ENCODE peak calls at places on chromosomes 2 and 18, in six cellular contexts. M is HCT116, K is GM12891, P is endothelial cell of umbilical vein, S is K562, H is breast epithelium. T is an unnamed sample.

GRCh38 chr2:24830786-24831185 is 37.6 kb downstream of the CENPO start:
- DNase-seq in P (no peak), S (no peak), H (no peak), K (peak; percentile 5), M (no peak), T (no peak)

GRCh38 chr2:48034295-48034694 is 128.0 kb upstream of the FBXO11 start:
- DNase-seq in H (no peak), K (no peak), S (no peak), P (no peak), M (no peak), T (no peak)

GRCh38 chr18:48694295-48694694 is 155.5 kb downstream of the CTIF start:
- DNase-seq in P (no peak), H (no peak), M (no peak), S (no peak), K (no peak), T (no peak)

GRCh38 chr2:21668078-21668710 is 544.4 kb downstream of the TDRD15 start:
- DNase-seq in M (no peak), P (no peak), K (no peak), S (no peak), H (no peak), T (no peak)

GRCh38 chr18:62436636-62437519 is 85.9 kb upstream of the ZCCHC2 start:
- DNase-seq in S (no peak), P (peak; percentile 57), K (no peak), H (peak; percentile 62), M (no peak), T (peak; percentile 71)

GRCh38 chr2:172285010-172285621 is 142.3 kb upstream of the ITGA6 start:
- DNase-seq in K (no peak), M (no peak), S (no peak), P (peak; percentile 79), H (no peak), T (no peak)

GRCh38 chr18:6373187-6373586 is 41.5 kb downstream of the L3MBTL4 start:
- DNase-seq in H (peak; percentile 24), P (no peak), K (no peak), S (no peak), M (no peak), T (no peak)

GRCh38 chr2:229090231-229090630 is 180.9 kb downstream of the PID1 start:
- DNase-seq in K (no peak), S (no peak), M (no peak), P (no peak), H (no peak), T (peak; percentile 14)

GRCh38 chr2:159840620-159841019 is 42.6 kb upstream of the CD302 start:
- DNase-seq in S (no peak), M (no peak), K (no peak), H (no peak), P (no peak), T (no peak)

GRCh38 chr18:11710578-11710977 is 21.5 kb downstream of the GNAL start:
- DNase-seq in S (no peak), M (no peak), K (no peak), H (no peak), P (no peak), T (no peak)

GRCh38 chr18:11719050-11719449 is 30.0 kb downstream of the GNAL start:
- DNase-seq in P (no peak), H (no peak), K (no peak), M (no peak), S (no peak), T (no peak)

GRCh38 chr18:11714244-11714918 is 25.3 kb downstream of the GNAL start:
- DNase-seq in K (no peak), P (no peak), M (no peak), S (no peak), H (no peak), T (no peak)

GRCh38 chr18:11719621-11720020 is 30.6 kb downstream of the GNAL start:
- DNase-seq in P (no peak), H (no peak), K (no peak), M (no peak), S (no peak), T (no peak)

DNA sequence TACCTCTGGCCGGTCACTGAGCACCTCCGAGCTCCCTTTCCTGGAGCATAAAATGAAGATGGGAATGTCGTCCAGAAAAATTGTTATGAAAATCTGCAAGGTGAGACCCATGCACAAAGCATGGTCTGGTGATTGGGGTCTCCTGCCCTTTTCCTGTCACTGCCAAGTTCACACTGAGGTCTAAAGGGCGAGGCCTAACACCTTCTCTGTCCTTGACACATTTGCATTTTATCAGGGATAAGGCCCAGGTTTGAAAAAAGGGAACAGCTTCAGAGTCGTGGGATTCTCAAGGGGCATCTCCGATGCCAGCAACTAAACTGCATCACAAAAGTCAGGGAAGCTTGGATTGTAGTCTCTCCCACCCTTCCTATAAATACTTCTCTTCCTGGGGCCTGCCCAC is 24.7 kb downstream of the GNAL start:
- DNase-seq in H (no peak), M (no peak), S (no peak), P (no peak), K (no peak), T (no peak)
- TF ChIP-seq POLR2A in H (no peak), M (no peak), S (no peak), P (no peak), K (no peak), T (no peak)

GRCh38 chr2:12175323-12175722 is 428.9 kb downstream of the LPIN1 start:
- DNase-seq in K (no peak), M (no peak), S (no peak), H (no peak), P (no peak), T (no peak)

GRCh38 chr2:12180046-12180445 is 433.6 kb downstream of the LPIN1 start:
- DNase-seq in K (no peak), H (no peak), P (no peak), S (no peak), M (no peak), T (no peak)

GRCh38 chr2:12177995-12178760 is 431.7 kb downstream of the LPIN1 start:
- DNase-seq in M (no peak), H (no peak), S (peak; percentile 22), P (no peak), K (no peak), T (no peak)

GRCh38 chr2:12176621-12177020 is 430.2 kb downstream of the LPIN1 start:
- DNase-seq in M (no peak), S (no peak), H (no peak), K (no peak), P (no peak), T (no peak)

DNA sequence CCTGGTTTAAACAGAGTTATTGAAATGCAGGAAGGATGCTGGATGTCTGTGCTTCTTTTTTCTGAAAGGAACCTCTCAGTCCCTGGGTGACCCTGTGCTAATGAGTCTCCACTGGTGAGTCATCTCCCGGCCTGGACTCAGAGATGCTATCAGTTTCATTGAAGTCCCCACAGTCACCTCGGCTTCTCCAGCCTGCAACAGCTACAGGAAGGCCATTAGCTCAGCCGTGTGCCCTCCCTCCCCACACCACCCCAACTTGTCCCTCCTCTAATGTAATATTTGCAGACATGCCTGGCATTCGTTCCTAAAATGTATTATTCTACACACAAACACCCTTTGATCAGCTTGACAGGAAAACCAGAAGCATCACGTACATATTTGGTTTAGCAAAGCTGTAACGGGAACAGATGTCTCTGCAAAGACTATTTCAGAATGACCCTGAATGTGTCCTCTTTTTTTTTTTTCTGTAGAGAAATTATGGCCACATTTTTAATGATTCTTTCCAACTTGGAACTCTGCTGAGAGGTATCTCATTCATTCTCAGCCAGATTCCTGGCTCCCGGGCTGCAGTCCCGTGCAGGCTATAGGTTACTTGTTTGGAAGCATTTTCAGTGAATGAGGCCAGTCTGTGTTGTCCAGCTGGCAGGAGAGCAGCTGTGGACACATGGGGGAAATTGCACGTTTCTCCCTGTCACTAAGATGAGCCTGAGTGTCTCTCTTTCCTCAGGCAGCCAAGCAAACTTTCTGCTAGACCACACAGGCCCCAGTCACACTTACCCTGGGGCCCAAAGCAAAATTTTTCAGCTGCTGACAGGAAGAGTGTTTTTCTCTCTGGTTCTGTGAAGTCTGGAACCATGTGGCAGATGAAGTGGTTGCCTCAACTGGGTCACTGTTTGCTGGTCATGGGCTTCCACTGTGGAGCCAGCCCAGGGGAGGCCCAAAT is 430.9 kb downstream of the LPIN1 start:
- DNase-seq in S (peak; percentile 88), K (peak; percentile 18), H (peak; percentile 40), P (peak; percentile 49), M (no peak), T (peak; percentile 14)
- TF ChIP-seq POLR2AphosphoS5 in S (no peak), K (no peak), H (no peak), P (no peak), M (no peak), T (peak; percentile 16)

GRCh38 chr2:8836979-8837794 is at the start of gene KIDINS220:
- DNase-seq in P (peak; percentile 85), S (peak; percentile 99), M (peak; percentile 51), H (peak; percentile 80), K (peak; percentile 98), T (peak; percentile 89)
- TF ChIP-seq POLR2A in P (peak; percentile 92), S (peak; percentile 88), M (no peak), H (no peak), K (peak; percentile 88), T (peak; percentile 81)

GRCh38 chr2:73892631-73893329 is at the start of gene ACTG2:
- DNase-seq in K (no peak), M (no peak), S (no peak), H (peak; percentile 54), P (no peak), T (peak; percentile 28)

GRCh38 chr2:73893764-73894474 is 1.1 kb downstream of the ACTG2 start:
- DNase-seq in M (no peak), H (no peak), K (no peak), S (no peak), P (no peak), T (no peak)

GRCh38 chr2:73891276-73891901 is 1.4 kb upstream of the ACTG2 start:
- DNase-seq in S (no peak), M (no peak), K (no peak), P (no peak), H (no peak), T (no peak)

GRCh38 chr2:73888388-73888787 is 4.4 kb upstream of the ACTG2 start:
- DNase-seq in P (no peak), H (no peak), S (no peak), K (no peak), M (no peak), T (no peak)

GRCh38 chr2:73890301-73891092 is 2.3 kb upstream of the ACTG2 start:
- DNase-seq in H (no peak), S (no peak), K (no peak), P (no peak), M (no peak), T (no peak)
- TF ChIP-seq POLR2AphosphoS5 in H (no peak), S (no peak), K (no peak), P (no peak), M (no peak), T (no peak)